ENCODE peak calls at places on chromosomes 5 and 9, in five cellular contexts. O is HCT116, Y is K562, A is GM12878, W is H1. X is an unnamed sample.

GRCh38 chr5:111386832-111387162 is 125.5 kb downstream of the STARD4 start:
- DNase-seq in O (no peak), Y (no peak), A (no peak), W (no peak), X (no peak)

GRCh38 chr9:21836437-21837161 is 34.2 kb downstream of the MTAP start:
- DNase-seq in O (peak; percentile 94), Y (no peak), A (no peak), W (no peak), X (peak; percentile 34)

GRCh38 chr5:102262688-102263087 is 33.4 kb downstream of the SLCO4C1 start:
- DNase-seq in O (no peak), Y (no peak), A (no peak), W (no peak), X (no peak)

GRCh38 chr5:133705331-133705730 is 93.0 kb upstream of the FSTL4 start:
- DNase-seq in O (no peak), Y (no peak), A (no peak), W (no peak), X (no peak)

GRCh38 chr5:148735301-148735700 is 81.0 kb upstream of the HTR4 start:
- DNase-seq in O (no peak), Y (no peak), A (no peak), W (no peak), X (no peak)

GRCh38 chr9:130073373-130073772 is 19.7 kb downstream of the GPR107 start:
- DNase-seq in O (no peak), Y (no peak), A (no peak), W (no peak), X (peak; percentile 21)

GRCh38 chr5:118520771-118521415 is 467.5 kb downstream of the DTWD2 start:
- DNase-seq in O (no peak), Y (no peak), A (no peak), W (no peak), X (no peak)

GRCh38 chr9:118711843-118712242 is 657.4 kb downstream of the BRINP1 start:
- DNase-seq in O (no peak), Y (no peak), A (no peak), W (no peak), X (no peak)

GRCh38 chr5:158013939-158014338 is 155.0 kb upstream of the CLINT1 start:
- DNase-seq in O (no peak), Y (peak; percentile 31), A (no peak), W (no peak), X (peak; percentile 7)

GRCh38 chr5:180084638-180085561 is 13.3 kb upstream of the RNF130 start:
- DNase-seq in O (no peak), Y (peak; percentile 38), A (no peak), W (no peak), X (peak; percentile 32)

GRCh38 chr9:79917417-79917816 is 345.7 kb downstream of the TLE4 start:
- DNase-seq in O (no peak), Y (no peak), A (no peak), W (no peak), X (no peak)

GRCh38 chr5:69416180-69416579 is 1.3 kb downstream of the MARVELD2 start:
- DNase-seq in O (no peak), Y (no peak), A (no peak), W (no peak), X (no peak)

GRCh38 chr9:75997196-75997595 is 106.7 kb downstream of the PCSK5 start:
- DNase-seq in O (no peak), Y (no peak), A (no peak), W (no peak), X (no peak)

GRCh38 chr5:154047324-154047723 is 8.6 kb downstream of the MFAP3 start:
- DNase-seq in O (no peak), Y (no peak), A (no peak), W (no peak), X (no peak)

GRCh38 chr5:96972599-96973334 is 36.9 kb downstream of the LNPEP start:
- DNase-seq in O (no peak), Y (no peak), A (no peak), W (no peak), X (no peak)

GRCh38 chr5:125274938-125275759 is 528.7 kb upstream of the ZNF608 start:
- DNase-seq in O (no peak), Y (no peak), A (no peak), W (no peak), X (no peak)

GRCh38 chr9:132410642-132411041 is 631 bp downstream of the CFAP77 start:
- DNase-seq in O (no peak), Y (no peak), A (no peak), W (no peak), X (no peak)

GRCh38 chr9:132408521-132408920 is 1.5 kb upstream of the CFAP77 start:
- DNase-seq in O (no peak), Y (peak; percentile 19), A (no peak), W (no peak), X (no peak)

GRCh38 chr9:132411091-132411508 is 1.1 kb downstream of the CFAP77 start:
- DNase-seq in O (peak; percentile 68), Y (peak; percentile 71), A (no peak), W (peak; percentile 69), X (peak; percentile 54)

GRCh38 chr9:132412089-132412488 is 2.1 kb downstream of the CFAP77 start:
- DNase-seq in O (peak; percentile 8), Y (peak; percentile 48), A (no peak), W (no peak), X (peak; percentile 10)

GRCh38 chr9:132409828-132410528 is at the start of gene CFAP77:
- DNase-seq in O (peak; percentile 26), Y (peak; percentile 26), A (no peak), W (no peak), X (peak; percentile 10)
- TF ChIP-seq EZH2 in O (no peak), Y (no peak), A (no peak), W (no peak), X (no peak)

GRCh38 chr5:108232805-108233204 is 149.1 kb downstream of the FBXL17 start:
- DNase-seq in O (no peak), Y (no peak), A (no peak), W (no peak), X (no peak)
- TF ChIP-seq YY1 in O (no peak), Y (no peak), A (no peak), W (no peak), X (no peak)

DNA sequence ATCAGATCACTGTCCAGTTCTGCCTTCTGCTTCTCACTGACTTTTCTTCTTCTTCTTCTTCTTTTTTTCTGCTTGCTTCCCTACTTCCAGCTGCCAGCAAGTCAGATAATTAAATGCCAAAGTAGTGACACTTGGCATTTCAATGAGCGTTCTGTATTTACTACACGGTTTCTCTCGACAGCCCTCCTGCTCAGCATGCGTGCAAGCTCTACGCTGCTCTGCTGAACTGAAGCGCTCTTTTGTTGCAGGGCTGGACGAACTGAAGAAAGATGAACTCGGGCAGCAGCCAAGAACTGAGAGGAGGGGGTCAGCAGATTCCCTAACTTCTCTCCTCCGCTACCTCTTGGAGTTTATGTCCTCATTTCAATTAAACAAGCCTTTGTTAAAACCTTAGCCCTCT is 319.1 kb downstream of the GLIS3 start:
- DNase-seq in O (no peak), Y (no peak), A (no peak), W (no peak), X (no peak)
- TF ChIP-seq CTCF in O (no peak), Y (no peak), A (no peak), W (no peak), X (no peak)

DNA sequence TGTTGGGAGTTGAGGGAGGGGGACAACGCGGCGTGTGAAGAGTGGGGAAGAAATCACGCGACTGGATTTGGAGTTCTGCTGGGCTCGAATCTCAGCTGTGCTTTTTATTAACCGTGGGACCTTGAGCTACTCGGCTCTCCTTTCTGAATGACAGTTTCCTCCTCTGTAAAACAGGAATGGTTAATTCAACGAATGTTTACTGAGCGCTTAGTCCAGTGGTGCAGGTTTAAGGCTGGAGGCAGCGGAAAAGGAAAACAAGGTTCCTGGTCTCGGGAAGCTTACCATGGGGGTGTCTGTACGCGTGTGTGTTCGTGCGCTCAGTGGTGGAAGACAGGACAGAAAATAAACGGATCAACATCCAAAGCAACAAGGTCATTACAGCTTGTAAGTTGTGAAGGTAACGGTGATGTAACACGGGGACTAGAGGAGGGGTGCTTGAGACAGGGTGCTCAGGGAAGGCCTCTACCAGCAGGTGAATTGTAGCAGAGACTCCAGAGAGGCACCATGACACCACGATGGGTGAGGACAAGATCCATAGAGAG is 277 bp downstream of the EIF4E1B start:
- DNase-seq in O (no peak), Y (no peak), A (no peak), W (no peak), X (no peak)
- TF ChIP-seq EZH2 in O (no peak), Y (no peak), A (no peak), W (no peak), X (no peak)

GRCh38 chr9:78826521-78826920 is 529.6 kb downstream of the PSAT1 start:
- DNase-seq in O (no peak), Y (no peak), A (no peak), W (no peak), X (no peak)

DNA sequence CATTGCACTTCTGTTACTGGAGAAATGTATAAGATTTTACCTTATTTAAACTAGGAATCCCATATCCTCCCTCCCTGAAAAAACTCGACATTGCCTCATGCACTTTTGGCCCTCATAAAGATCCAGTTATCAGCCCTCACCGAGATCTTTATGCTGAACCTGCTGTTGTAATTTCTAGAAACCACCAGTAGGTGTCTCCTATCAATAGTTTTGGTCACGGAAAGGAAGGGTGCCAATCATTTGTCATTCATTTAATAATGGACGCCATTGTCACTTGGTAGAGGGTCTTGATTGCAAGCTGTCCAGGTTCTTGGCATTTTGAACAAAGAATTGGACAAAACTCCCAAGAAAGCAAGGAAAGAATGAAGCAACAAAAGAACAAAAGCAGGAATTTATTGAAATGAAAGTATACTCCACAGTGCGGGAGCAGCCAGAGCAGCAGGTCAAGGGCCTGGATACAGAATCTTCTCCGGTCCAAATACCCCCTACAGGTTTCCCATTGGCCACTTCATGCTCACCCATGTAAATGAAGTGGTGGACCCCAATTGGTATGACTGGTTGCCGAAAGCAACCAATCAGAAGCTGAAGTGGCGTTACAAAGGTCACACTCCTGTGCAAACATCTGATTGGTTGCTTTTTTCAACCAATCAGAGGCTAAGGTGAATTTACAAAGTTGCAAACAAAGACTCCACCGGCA is 524.3 kb downstream of the PSAT1 start:
- DNase-seq in O (peak; percentile 24), Y (peak; percentile 5), A (no peak), W (no peak), X (peak; percentile 49)
- TF ChIP-seq YY1 in O (peak; percentile 13), Y (no peak), A (peak; percentile 13), W (peak; percentile 58), X (peak; percentile 35)

GRCh38 chr5:35183243-35183955 is 46.9 kb downstream of the PRLR start:
- DNase-seq in O (peak; percentile 10), Y (peak; percentile 34), A (peak; percentile 27), W (peak; percentile 19), X (peak; percentile 65)
- TF ChIP-seq CTCF in O (peak; percentile 67), Y (peak; percentile 62), A (peak; percentile 69), W (peak; percentile 68), X (peak; percentile 79)

X was measured in HepG2.